ENCODE peak calls at places on chromosomes 11 and 22, in eight cellular contexts. B is CD4-positive, CD25-positive, alpha-beta regulatory T cell; L is colonic mucosa; Z is upper lobe of right lung; K is mammary epithelial cell; P is transverse colon; G is CD8-positive, alpha-beta T cell; V is HCT116. H is an unnamed sample. For H3K36me3, the result is how much of the 10 kb centered on the place peaks cover.

GRCh38 chr22:27986937-27987336 is 67.9 kb upstream of the PITPNB start:
- DNase-seq in B (no peak), L (no peak), Z (no peak), K (no peak), P (no peak), G (no peak), V (no peak), H (no peak)

GRCh38 chr11:59755701-59756495 is 722 bp downstream of the STX3 start:
- DNase-seq in B (peak), L (peak), Z (peak), K (peak), P (peak), G (peak), V (peak), H (peak)

GRCh38 chr22:20763630-20764029 is 10.3 kb upstream of the SERPIND1 start:
- DNase-seq in B (no peak), L (no peak), Z (no peak), K (no peak), P (no peak), G (no peak), V (no peak), H (no peak)

GRCh38 chr11:125062196-125062930 is 742 bp upstream of the SLC37A2 start:
- DNase-seq in B (no peak), L (no peak), Z (no peak), K (no peak), P (no peak), G (no peak), V (no peak), H (peak)

GRCh38 chr11:12077535-12078280 is 32.7 kb upstream of the MICAL2 start:
- DNase-seq in B (no peak), L (no peak), Z (no peak), K (peak), P (no peak), G (no peak), V (no peak), H (no peak)

GRCh38 chr11:77126861-77127673 is 979 bp upstream of the MYO7A start:
- DNase-seq in B (peak), L (peak), Z (peak), K (peak), P (peak), G (peak), V (no peak), H (peak)

GRCh38 chr22:49619301-49619700 is 208.4 kb downstream of the BRD1 start:
- DNase-seq in B (no peak), L (no peak), Z (peak), K (no peak), P (no peak), G (no peak), V (no peak), H (no peak)

GRCh38 chr11:75510011-75510595 is 15.6 kb downstream of the GDPD5 start:
- DNase-seq in B (no peak), L (no peak), Z (no peak), K (no peak), P (no peak), G (no peak), V (no peak), H (no peak)

GRCh38 chr11:61445535-61445934 is 15.6 kb downstream of the SDHAF2 start:
- DNase-seq in B (no peak), L (no peak), Z (no peak), K (no peak), P (no peak), G (no peak), V (no peak), H (no peak)
- H3K4me3 ChIP-seq in B (no peak), L (no peak), Z (no peak), K (no peak), P (no peak), G (no peak), V (no peak), H (no peak)

GRCh38 chr11:5343474-5344335 is at the start of gene OR51B5:
- DNase-seq in B (no peak), L (no peak), Z (no peak), K (no peak), P (no peak), G (no peak), V (no peak), H (no peak)
- H3K36me3 ChIP-seq in B (under half), L (under half), Z (under half), K (under half), P (under half), G (under half), V (under half), H (under half)

GRCh38 chr11:2154889-2155288 is 6.1 kb downstream of the INS start:
- DNase-seq in B (no peak), L (no peak), Z (no peak), K (no peak), P (no peak), G (no peak), V (no peak), H (no peak)
- H3K4me3 ChIP-seq in B (no peak), L (no peak), Z (no peak), K (no peak), P (no peak), G (no peak), V (no peak), H (no peak)

DNA sequence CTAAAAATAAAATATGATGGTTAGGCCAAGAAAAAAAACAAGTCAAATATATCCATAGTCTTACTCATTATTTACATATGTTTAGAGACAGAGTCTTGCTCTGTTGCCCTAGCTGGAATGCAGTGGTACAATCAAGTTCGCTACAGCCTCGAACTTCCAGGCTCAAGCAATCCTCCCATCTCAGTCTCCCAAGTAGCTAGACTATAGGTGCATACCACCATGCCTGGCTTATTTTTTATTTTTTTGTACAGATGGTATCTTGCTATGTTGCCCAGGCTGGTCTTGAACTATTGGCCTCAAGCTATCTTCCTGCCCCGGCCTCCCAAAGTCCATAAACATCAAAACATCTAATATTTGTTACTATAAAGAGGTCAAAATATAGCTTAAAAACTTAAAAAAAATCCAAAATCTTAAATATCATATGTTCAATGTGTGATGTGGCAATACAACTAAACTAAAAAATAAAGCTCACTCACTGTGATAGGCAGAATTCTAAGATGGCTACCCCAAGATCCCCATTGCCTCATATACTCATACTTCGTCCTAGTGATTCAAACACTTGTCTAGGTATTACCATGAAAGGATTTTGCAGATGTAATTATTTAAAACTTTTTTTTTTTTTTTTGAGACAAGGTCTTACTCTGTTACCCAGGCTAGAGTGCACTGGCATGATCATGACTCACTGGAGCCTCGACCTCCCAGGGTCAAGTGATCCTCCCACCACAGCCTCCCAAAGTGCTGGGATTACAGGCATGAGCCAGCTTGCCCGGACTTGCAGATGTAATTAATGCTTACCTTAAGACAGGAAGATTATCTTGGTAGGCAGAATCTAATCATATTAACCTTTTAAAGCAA is 35.9 kb downstream of the C2CD3 start:
- DNase-seq in B (no peak), L (no peak), Z (no peak), K (peak), P (no peak), G (no peak), V (peak), H (no peak)
- H3K36me3 ChIP-seq in B (under half), L (under half), Z (under half), K (under half), P (under half), G (under half), V (under half), H (under half)

DNA sequence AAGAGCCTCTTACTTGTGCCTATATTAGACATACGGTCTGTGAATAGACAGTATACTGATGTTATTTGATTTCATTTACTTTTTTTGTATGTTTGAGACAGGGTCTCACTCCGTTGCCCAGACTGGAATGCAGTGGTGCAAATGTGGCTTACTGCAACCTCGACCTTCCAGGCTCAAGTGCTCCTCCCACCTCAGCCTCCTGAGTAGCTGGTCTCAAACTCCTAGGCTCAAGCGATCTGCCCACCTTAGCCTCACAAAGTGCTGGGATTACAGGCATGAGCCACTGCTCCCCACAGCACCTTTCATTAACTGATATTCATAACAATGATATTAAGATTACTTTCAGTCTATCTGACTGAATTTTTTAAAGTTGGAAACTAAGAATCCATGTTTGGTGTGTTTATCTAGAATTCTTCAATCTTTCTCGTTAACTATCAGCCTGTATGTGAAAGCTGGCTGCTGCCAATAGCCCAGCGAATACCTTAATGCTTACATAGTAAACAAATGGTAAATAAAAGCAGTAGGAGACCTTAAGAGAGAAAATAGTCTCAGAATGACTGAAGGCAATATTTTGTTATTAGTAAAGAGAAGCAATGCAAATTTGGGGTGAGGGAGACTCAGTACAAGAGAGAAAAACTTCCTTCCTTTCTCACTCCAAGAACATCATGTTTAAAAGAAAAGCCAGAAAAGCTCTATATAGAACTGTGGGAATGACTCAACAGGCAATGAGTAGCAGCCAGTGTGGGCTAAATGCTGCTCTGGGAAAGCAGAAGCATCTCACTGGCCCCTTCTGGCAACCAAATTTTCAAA is 101.9 kb downstream of the MRTFA start:
- DNase-seq in B (no peak), L (no peak), Z (no peak), K (peak), P (no peak), G (no peak), V (no peak), H (peak)
- H3K4me3 ChIP-seq in B (peak), L (no peak), Z (no peak), K (no peak), P (peak), G (peak), V (no peak), H (no peak)

GRCh38 chr11:587978-588380 is 11.7 kb downstream of the PHRF1 start:
- DNase-seq in B (peak), L (no peak), Z (peak), K (no peak), P (no peak), G (peak), V (no peak), H (no peak)
- H3K36me3 ChIP-seq in B (half or more), L (under half), Z (half or more), K (under half), P (half or more), G (under half), V (under half), H (under half)

GRCh38 chr11:133545199-133545709 is 13.0 kb upstream of the OPCML start:
- DNase-seq in B (no peak), L (no peak), Z (no peak), K (no peak), P (no peak), G (no peak), V (no peak), H (peak)
- H3K4me3 ChIP-seq in B (no peak), L (no peak), Z (no peak), K (no peak), P (no peak), G (no peak), V (no peak), H (no peak)

H was measured in H7.